ENCODE peak calls at places on chromosomes 6 and 20, in seven cellular contexts. W is esophagus squamous epithelium, Q is body of pancreas, N is GM23248, I is lower lobe of right lung, L is AG04450, E is astrocyte. R is an unnamed sample.

GRCh38 chr6:28587746-28588075 is 62.0 kb downstream of the GPX5 start:
- DNase-seq in W (no peak), Q (no peak), N (peak), I (no peak), L (no peak), E (peak), R (no peak)

GRCh38 chr6:80356545-80356944 is 250.1 kb downstream of the BCKDHB start:
- DNase-seq in W (no peak), Q (no peak), N (no peak), I (no peak), L (no peak), E (no peak), R (no peak)

GRCh38 chr20:20457392-20458126 is 89.7 kb downstream of the INSM1 start:
- DNase-seq in W (no peak), Q (no peak), N (peak), I (no peak), L (no peak), E (peak), R (no peak)

GRCh38 chr6:21384211-21384610 is 209.3 kb upstream of the SOX4 start:
- DNase-seq in W (no peak), Q (no peak), N (no peak), I (no peak), L (no peak), E (peak), R (no peak)

GRCh38 chr20:41173791-41174341 is 36.5 kb downstream of the PLCG1 start:
- DNase-seq in W (no peak), Q (no peak), N (no peak), I (no peak), L (no peak), E (no peak), R (peak)

GRCh38 chr6:116059713-116060571 is 749 bp downstream of the FRK start:
- DNase-seq in W (no peak), Q (peak), N (peak), I (peak), L (no peak), E (peak), R (peak)

GRCh38 chr6:38012573-38012972 is 193.0 kb downstream of the ZFAND3 start:
- DNase-seq in W (no peak), Q (no peak), N (peak), I (no peak), L (peak), E (peak), R (no peak)

GRCh38 chr20:50893620-50894019 is 37.6 kb downstream of the ADNP start:
- DNase-seq in W (no peak), Q (no peak), N (no peak), I (no peak), L (no peak), E (no peak), R (no peak)

GRCh38 chr6:7647504-7647903 is 57.5 kb downstream of the SNRNP48 start:
- DNase-seq in W (no peak), Q (no peak), N (no peak), I (no peak), L (no peak), E (no peak), R (no peak)

GRCh38 chr6:30447237-30447636 is 42.1 kb upstream of the HLA-E start:
- DNase-seq in W (no peak), Q (no peak), N (peak), I (no peak), L (no peak), E (no peak), R (no peak)

GRCh38 chr6:135577059-135577538 is 79.6 kb upstream of the AHI1 start:
- DNase-seq in W (no peak), Q (no peak), N (no peak), I (no peak), L (no peak), E (no peak), R (no peak)

GRCh38 chr20:48527771-48528170 is 300.0 kb downstream of the PREX1 start:
- DNase-seq in W (no peak), Q (no peak), N (no peak), I (no peak), L (no peak), E (no peak), R (peak)

GRCh38 chr20:46276531-46276930 is 31.8 kb downstream of the CDH22 start:
- DNase-seq in W (no peak), Q (no peak), N (peak), I (no peak), L (no peak), E (no peak), R (no peak)

GRCh38 chr6:166411721-166412151 is 29.0 kb upstream of the MPC1 start:
- DNase-seq in W (no peak), Q (no peak), N (no peak), I (no peak), L (no peak), E (no peak), R (no peak)

GRCh38 chr6:50380409-50381105 is 330.8 kb upstream of the DEFB112 start:
- DNase-seq in W (no peak), Q (no peak), N (no peak), I (no peak), L (no peak), E (no peak), R (no peak)
- H3K4me3 ChIP-seq in W (no peak), Q (no peak), N (no peak), I (no peak), L (no peak), E (no peak), R (no peak)

GRCh38 chr6:3227363-3228045 is at the start of gene TUBB2B:
- DNase-seq in W (no peak), Q (peak), N (peak), I (no peak), L (no peak), E (peak), R (no peak)
- H3K4me3 ChIP-seq in W (peak), Q (peak), N (peak), I (peak), L (peak), E (peak), R (peak)

GRCh38 chr20:36584018-36584481 is 10.7 kb downstream of the TGIF2 start:
- DNase-seq in W (no peak), Q (no peak), N (no peak), I (no peak), L (no peak), E (no peak), R (no peak)
- H3K4me3 ChIP-seq in W (no peak), Q (no peak), N (no peak), I (no peak), L (no peak), E (no peak), R (no peak)

DNA sequence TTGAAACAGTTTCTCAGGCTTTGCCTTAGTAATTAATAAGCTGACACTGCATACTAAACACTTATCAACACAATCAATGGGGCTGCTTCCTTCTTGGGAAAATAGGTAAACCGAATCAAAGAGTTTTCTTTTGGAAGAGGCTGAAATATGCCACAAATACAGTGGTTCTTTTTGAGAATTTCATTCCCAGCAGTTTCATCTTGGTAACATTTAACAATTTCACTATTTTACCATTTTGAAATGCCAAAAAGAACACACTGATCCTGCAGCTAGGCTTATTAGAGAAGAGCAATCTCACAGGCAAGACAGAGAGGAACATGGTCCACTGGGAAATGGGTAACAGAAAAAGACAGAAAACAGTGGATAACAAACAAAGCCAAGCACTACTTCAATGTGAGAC is 2.6 kb downstream of the CNR1 start:
- DNase-seq in W (no peak), Q (no peak), N (no peak), I (no peak), L (no peak), E (no peak), R (no peak)
- H3K4me3 ChIP-seq in W (peak), Q (no peak), N (no peak), I (no peak), L (no peak), E (no peak), R (no peak)

GRCh38 chr6:125745281-125746018 is 4.0 kb upstream of the HEY2 start:
- DNase-seq in W (no peak), Q (peak), N (no peak), I (no peak), L (no peak), E (no peak), R (no peak)

GRCh38 chr6:125742024-125742423 is 7.4 kb upstream of the HEY2 start:
- DNase-seq in W (no peak), Q (no peak), N (no peak), I (no peak), L (no peak), E (no peak), R (no peak)

GRCh38 chr6:125743604-125744003 is 5.8 kb upstream of the HEY2 start:
- DNase-seq in W (no peak), Q (no peak), N (no peak), I (no peak), L (no peak), E (no peak), R (no peak)

GRCh38 chr6:125741336-125741735 is 8.1 kb upstream of the HEY2 start:
- DNase-seq in W (no peak), Q (no peak), N (no peak), I (no peak), L (no peak), E (no peak), R (no peak)

GRCh38 chr6:125742433-125743120 is 6.9 kb upstream of the HEY2 start:
- DNase-seq in W (no peak), Q (no peak), N (no peak), I (no peak), L (no peak), E (no peak), R (no peak)
- H3K4me3 ChIP-seq in W (no peak), Q (no peak), N (no peak), I (no peak), L (no peak), E (no peak), R (no peak)

GRCh38 chr6:53066059-53066406 is 829 bp downstream of the FBXO9 start:
- DNase-seq in W (no peak), Q (peak), N (peak), I (peak), L (no peak), E (no peak), R (peak)

GRCh38 chr6:53067307-53067706 is 2.1 kb downstream of the FBXO9 start:
- DNase-seq in W (no peak), Q (no peak), N (peak), I (no peak), L (no peak), E (no peak), R (no peak)

GRCh38 chr6:53067799-53068442 is 2.7 kb downstream of the FBXO9 start:
- DNase-seq in W (no peak), Q (no peak), N (no peak), I (no peak), L (no peak), E (no peak), R (no peak)

GRCh38 chr6:53065266-53066058 is at the start of gene FBXO9:
- DNase-seq in W (peak), Q (peak), N (peak), I (peak), L (no peak), E (no peak), R (peak)

DNA sequence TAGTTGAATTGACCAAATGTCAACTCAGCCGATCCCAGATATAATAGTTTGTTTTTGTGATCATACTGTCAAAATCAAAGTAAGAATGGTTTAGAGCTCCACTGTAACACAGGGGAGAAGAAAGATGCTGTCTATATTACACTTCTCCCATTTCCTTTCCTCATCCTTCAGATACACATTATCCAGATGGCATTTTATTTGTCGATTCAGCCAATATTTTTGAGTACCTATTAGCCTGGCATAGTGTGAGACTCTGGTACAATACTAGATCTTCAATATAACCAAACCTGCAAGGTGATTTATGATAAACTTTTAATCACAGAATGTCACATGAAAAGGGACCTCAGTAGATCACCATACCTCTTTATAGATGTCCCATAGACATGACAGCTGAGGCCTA is 1.7 kb downstream of the FBXO9 start:
- DNase-seq in W (no peak), Q (no peak), N (no peak), I (no peak), L (no peak), E (no peak), R (no peak)
- H3K4me3 ChIP-seq in W (peak), Q (no peak), N (peak), I (peak), L (peak), E (peak), R (no peak)

GRCh38 chr20:53927990-53928389 is 142.4 kb downstream of the BCAS1 start:
- DNase-seq in W (no peak), Q (no peak), N (no peak), I (no peak), L (no peak), E (no peak), R (no peak)

GRCh38 chr20:53930651-53931504 is 139.5 kb downstream of the BCAS1 start:
- DNase-seq in W (no peak), Q (no peak), N (peak), I (no peak), L (no peak), E (peak), R (peak)

GRCh38 chr20:53931597-53931996 is 138.8 kb downstream of the BCAS1 start:
- DNase-seq in W (no peak), Q (no peak), N (no peak), I (no peak), L (no peak), E (no peak), R (no peak)

GRCh38 chr20:53929974-53930650 is 140.3 kb downstream of the BCAS1 start:
- DNase-seq in W (no peak), Q (no peak), N (no peak), I (no peak), L (no peak), E (no peak), R (no peak)

GRCh38 chr20:53929399-53929798 is 141.0 kb downstream of the BCAS1 start:
- DNase-seq in W (no peak), Q (no peak), N (no peak), I (no peak), L (no peak), E (no peak), R (no peak)
- H3K4me3 ChIP-seq in W (no peak), Q (no peak), N (no peak), I (no peak), L (no peak), E (no peak), R (no peak)

DNA sequence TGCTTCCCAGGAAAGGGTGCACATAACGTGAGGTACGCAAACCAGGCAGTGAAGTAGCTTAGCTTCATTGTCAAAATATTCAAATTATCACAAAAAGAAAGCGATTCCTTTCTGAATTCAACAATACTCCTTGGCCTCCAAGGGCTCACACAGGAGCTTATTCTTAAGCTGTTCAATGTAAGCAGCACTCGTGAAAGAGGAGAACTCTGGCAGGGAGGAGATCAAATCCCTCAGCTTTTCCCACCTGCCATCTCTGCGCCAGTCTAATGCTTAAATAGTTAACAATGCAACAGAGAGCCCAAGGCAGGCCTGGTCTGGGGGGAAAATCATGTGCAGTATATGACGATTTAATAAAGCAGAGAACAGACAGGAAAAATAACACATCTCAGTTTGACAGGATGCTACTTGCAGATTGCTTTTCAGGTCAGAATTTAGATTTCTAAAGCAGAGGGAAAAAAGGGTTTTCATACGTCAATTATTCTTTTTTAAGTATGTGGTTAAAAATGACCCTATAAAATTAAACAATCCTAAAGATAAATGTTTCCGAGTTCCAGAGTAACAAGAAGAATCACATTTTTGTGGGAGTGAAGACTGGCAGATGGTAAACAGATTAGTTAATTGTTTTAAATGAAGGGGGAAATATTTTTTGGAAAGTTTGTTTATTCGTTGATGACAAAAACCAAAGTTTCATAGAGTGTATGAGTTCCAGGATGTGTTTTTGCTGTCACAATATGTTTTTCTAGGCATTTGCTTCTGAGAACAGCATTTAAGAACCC is 46.0 kb downstream of the PLAGL1 start:
- DNase-seq in W (no peak), Q (no peak), N (no peak), I (no peak), L (no peak), E (no peak), R (no peak)
- H3K4me3 ChIP-seq in W (no peak), Q (no peak), N (no peak), I (no peak), L (no peak), E (no peak), R (no peak)

GRCh38 chr20:63831696-63832686 is 927 bp upstream of the ZBTB46 start:
- DNase-seq in W (no peak), Q (peak), N (peak), I (no peak), L (no peak), E (no peak), R (peak)
- H3K4me3 ChIP-seq in W (peak), Q (no peak), N (peak), I (peak), L (peak), E (no peak), R (peak)

DNA sequence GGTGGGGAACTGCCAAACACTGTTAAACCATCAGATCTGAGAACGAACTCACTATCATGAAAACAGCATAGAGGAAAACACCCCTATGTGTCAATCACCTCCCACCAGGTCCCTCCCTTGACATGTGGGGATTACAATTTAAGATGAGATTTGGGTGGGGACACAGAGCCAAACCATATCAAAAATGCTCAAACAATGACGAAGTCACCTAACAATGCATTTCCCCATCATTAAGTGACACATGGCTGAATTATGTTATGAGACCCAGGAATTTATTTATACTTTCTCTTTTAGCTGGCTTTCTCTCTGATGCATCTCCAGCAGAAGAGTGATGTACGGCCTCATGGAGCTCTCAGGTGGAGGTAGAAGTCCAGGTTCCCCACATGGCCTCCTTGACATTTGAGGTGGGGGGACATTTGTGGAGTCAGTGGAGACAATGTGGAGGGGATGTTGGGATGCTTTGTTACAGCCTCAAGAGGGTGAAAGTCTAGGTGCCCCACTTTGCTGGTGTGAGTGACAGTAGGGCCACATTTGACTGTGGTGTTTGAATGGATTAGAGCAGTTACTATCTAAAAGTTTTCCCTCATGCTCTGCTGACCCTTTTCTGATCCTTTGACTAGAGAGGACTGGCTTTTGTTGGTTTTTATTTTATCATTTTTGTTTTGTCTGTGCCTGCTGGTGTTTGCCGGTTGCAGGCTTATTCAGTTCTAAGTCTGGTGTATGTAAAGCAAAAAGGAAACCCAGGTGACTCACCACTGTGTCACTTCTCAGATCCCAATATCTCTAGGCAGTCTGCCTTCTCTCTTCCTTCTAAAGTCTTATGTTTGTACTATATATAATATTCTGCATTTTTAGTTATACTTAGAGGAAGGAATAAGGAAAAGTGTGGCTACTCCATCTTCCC is 18.5 kb upstream of the DCBLD1 start:
- DNase-seq in W (no peak), Q (no peak), N (peak), I (no peak), L (no peak), E (peak), R (no peak)
- H3K4me3 ChIP-seq in W (no peak), Q (no peak), N (peak), I (no peak), L (no peak), E (peak), R (no peak)